ENCODE peak calls at places on chromosomes 4 and X, in six cellular contexts. D is IMR-90, Q is neuronal stem cell, J is H1, Y is mesenchymal stem cell, B is H9. O is an unnamed sample.

GRCh38 chr4:53563824-53564223 is 27.5 kb downstream of the LNX1 start:
- DNase-seq in D (peak), J (no peak), B (no peak), Y (peak), Q (no peak), O (no peak)

GRCh38 chr4:85414972-85415371 is 60.0 kb upstream of the ARHGAP24 start:
- DNase-seq in J (no peak), Y (no peak), D (no peak), Q (no peak), B (no peak), O (no peak)

GRCh38 chr4:24808261-24808660 is 12.9 kb downstream of the SOD3 start:
- DNase-seq in Y (no peak), Q (no peak), B (no peak), J (no peak), D (no peak), O (no peak)

GRCh38 chr4:140242357-140243284 is 88.6 kb upstream of the MAML3 start:
- DNase-seq in Q (no peak), B (no peak), J (no peak), D (no peak), Y (no peak), O (no peak)

GRCh38 chr4:104907074-104907649 is 239.5 kb upstream of the TET2 start:
- DNase-seq in D (no peak), Q (no peak), B (no peak), Y (no peak), J (no peak), O (no peak)

GRCh38 chr4:119300072-119300387 is 21.9 kb downstream of the FABP2 start:
- DNase-seq in B (no peak), D (peak), J (no peak), Q (no peak), Y (peak), O (peak)

GRCh38 chr4:55029838-55030503 is 95.4 kb downstream of the KDR start:
- DNase-seq in D (no peak), Q (peak), B (no peak), J (no peak), Y (no peak), O (no peak)

GRCh38 chr4:112840061-112840460 is 203.1 kb downstream of the LARP7 start:
- DNase-seq in D (peak), Y (peak), B (no peak), Q (no peak), J (no peak), O (no peak)

GRCh38 chrX:74458738-74459137 is 37.4 kb downstream of the SLC16A2 start:
- DNase-seq in Q (no peak), J (no peak), Y (peak), B (no peak), D (peak), O (no peak)

GRCh38 chr4:186193851-186194250 is 2.5 kb downstream of the CYP4V2 start:
- DNase-seq in D (no peak), J (no peak), Y (no peak), B (no peak), Q (no peak), O (no peak)

GRCh38 chr4:83489711-83490326 is 4.9 kb upstream of the ABRAXAS1 start:
- DNase-seq in J (no peak), D (no peak), B (peak), Q (no peak), Y (no peak), O (no peak)

GRCh38 chr4:83486457-83487129 is 1.7 kb upstream of the ABRAXAS1 start:
- DNase-seq in Q (no peak), J (no peak), Y (no peak), D (no peak), B (no peak), O (no peak)

DNA sequence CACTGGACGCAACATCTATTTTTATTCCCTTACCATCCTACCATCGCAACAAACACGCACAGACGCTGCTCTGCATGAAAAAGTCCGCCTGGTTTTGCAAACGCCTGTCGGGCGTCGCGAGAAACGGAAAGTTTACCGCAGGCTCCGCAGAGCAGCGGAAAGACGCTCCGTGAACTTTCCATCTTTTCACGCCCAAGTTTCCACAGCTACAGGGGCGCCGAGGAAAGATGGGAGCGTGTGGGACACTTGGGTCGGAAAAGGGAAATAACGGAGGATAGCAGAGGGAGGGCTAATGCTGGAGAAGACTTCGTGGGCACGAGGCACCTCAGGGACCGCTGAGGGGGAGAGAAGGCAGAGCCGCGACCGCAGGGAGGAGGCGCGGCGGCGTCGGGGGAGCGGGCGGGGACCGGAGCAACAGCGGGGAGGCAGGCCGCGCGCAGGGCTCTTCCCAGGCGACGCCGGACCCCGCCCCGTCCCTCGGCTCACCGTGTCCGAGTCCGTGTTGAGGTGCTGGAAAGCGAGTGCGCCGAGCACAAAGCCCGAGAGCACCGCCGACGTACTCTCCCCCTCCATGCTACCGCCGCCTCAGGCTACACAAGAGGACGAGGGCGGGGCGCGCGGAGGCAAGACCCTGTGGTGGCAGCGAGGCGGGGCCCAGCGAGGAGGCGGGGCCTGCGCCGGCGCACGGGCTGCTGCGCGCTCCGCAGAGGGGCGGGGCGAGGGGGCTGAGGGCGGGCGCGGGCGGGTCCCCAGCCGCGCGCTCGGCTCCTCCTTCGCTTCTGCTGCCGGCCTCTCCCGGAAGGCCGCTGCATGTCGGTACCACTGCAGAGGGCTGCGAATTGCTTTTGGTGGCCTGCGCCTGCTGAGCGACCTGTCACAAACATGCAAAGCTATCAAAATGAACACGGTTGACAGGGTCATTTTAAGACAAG is at the start of gene ABRAXAS1:
- DNase-seq in Q (peak), D (peak), B (peak), Y (peak), J (peak), O (peak)
- H3K23ac ChIP-seq in Q (peak), D (peak), B (no peak), Y (peak), J (no peak), O (no peak)

GRCh38 chr4:125749354-125749753 is 434.6 kb downstream of the FAT4 start:
- DNase-seq in J (no peak), D (no peak), Y (no peak), Q (no peak), B (no peak), O (no peak)

GRCh38 chr4:125750399-125750798 is 435.6 kb downstream of the FAT4 start:
- DNase-seq in Y (no peak), D (peak), J (no peak), B (no peak), Q (no peak), O (no peak)

GRCh38 chr4:125750827-125751466 is 436.2 kb downstream of the FAT4 start:
- DNase-seq in B (peak), Q (peak), Y (peak), J (peak), D (peak), O (peak)
- H2AK5ac ChIP-seq in B (no peak), Q (no peak), Y (no peak), J (no peak), D (no peak), O (no peak)

DNA sequence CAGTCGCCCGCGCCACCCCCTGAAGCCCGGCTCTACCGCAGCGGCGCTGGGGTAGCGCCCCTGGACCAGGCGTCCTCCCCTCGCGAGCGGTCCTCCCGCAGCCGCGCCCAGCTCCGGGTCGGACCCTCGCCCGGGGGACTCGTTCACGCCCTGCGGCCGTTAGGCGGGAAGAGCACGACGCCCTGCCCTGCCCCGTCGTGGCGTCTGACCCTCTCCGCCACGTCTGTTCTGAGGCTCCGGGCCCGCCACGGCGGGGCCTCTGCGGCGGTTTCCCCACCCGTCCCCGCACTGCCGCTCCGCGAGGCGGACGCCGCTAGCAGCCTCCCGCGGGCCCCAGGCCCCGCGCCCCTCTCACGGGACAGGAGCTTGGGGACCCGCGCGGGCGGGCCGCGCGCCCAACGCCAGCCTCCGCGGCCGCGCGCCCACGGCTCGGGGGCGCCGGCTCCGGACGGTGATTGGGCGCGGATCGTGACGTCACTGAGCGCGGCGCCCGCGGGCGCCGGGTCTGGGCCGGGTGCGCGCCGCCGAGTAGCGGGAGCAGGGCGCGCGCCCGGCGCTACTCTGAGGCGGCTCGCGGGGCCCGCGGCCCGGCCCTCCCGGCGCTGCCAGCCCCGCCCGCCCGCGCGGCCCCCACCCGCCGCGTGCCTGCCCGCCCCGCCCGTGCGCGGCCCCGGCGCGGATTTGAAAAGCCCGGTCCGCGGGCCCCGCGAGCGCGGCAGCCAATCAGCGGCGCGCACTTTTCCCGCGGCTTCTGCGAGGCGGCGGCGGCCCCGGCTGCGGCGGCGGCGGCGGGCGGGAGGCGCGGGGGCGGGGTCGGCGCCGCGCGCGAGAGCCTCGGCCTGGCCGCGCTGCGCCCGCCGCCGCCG is at the start of gene NSD2:
- DNase-seq in Y (peak), Q (peak), J (no peak), D (peak), B (peak), O (peak)
- H3K18ac ChIP-seq in Y (peak), Q (peak), J (peak), D (peak), B (peak), O (peak)

DNA sequence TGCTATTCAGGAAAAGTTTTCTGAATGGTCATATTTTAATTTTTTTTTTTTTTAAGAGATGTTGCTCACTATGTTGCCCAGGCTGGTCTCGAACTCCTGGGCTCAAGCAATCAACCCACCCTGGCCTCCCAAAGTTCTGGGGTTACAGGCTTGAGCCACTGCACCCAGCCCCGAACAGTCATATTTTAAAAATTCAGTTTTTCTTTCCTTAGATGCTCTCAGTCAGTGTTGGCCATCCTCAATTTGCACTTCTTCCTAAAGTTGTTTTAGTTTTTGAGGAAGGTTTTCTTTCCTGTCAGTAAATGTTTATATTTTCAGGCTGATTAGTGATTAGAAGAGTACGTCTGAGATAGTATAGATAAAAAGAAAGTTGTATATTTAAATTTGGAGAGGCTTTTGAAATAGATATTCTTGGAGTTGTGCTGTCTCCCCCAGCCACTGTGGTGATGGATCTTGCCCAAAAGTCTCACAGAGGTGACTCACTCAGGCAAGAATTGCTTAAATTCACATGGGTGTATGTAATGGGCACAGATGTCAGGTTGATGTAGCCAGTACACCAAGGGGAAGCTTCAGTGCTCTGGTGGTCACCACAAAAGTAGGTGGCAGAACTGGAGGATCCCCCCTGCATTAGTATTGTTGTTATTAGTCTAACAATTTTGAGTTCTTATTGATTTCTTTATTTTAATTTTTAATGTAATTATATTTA is 72.2 kb upstream of the ELOVL6 start:
- DNase-seq in J (no peak), B (no peak), Y (peak), D (peak), Q (no peak), O (no peak)
- H3K23ac ChIP-seq in J (no peak), B (no peak), Y (no peak), D (no peak), Q (no peak), O (no peak)

DNA sequence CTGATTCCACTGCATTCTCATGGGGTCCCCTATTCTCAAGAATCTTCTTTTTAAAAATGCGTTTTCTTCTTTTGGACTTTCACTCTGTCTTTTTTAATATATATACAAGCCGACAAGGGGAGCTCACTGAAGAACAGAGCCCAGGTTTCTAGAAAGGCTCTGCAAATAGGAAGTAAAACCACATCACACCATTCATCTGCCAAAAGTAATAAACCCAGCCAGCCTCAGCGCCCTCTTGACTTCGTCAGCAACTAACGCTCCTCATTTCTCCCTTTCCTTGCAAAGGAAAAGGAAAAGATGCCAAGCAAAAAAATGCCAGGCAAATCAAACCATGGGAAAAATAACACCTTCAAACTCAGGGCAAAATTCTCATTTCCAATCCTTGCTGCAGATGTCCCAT is 136.4 kb downstream of the HHIP start:
- DNase-seq in B (no peak), Q (no peak), J (no peak), D (no peak), Y (no peak), O (no peak)
- H2AK5ac ChIP-seq in B (no peak), Q (no peak), J (no peak), D (no peak), Y (no peak), O (no peak)

GRCh38 chr4:102500371-102501175 is 586 bp upstream of the NFKB1 start:
- DNase-seq in J (no peak), Y (peak), Q (peak), D (peak), B (peak), O (peak)

GRCh38 chr4:102503301-102503746 is 2.2 kb downstream of the NFKB1 start:
- DNase-seq in Q (no peak), B (no peak), D (no peak), J (no peak), Y (no peak), O (no peak)

GRCh38 chr4:102501176-102501634 is at the start of gene NFKB1:
- DNase-seq in B (peak), Q (peak), Y (peak), J (no peak), D (peak), O (peak)

GRCh38 chr4:102503831-102504786 is 3.0 kb downstream of the NFKB1 start:
- DNase-seq in Q (no peak), D (no peak), Y (peak), J (no peak), B (no peak), O (no peak)

DNA sequence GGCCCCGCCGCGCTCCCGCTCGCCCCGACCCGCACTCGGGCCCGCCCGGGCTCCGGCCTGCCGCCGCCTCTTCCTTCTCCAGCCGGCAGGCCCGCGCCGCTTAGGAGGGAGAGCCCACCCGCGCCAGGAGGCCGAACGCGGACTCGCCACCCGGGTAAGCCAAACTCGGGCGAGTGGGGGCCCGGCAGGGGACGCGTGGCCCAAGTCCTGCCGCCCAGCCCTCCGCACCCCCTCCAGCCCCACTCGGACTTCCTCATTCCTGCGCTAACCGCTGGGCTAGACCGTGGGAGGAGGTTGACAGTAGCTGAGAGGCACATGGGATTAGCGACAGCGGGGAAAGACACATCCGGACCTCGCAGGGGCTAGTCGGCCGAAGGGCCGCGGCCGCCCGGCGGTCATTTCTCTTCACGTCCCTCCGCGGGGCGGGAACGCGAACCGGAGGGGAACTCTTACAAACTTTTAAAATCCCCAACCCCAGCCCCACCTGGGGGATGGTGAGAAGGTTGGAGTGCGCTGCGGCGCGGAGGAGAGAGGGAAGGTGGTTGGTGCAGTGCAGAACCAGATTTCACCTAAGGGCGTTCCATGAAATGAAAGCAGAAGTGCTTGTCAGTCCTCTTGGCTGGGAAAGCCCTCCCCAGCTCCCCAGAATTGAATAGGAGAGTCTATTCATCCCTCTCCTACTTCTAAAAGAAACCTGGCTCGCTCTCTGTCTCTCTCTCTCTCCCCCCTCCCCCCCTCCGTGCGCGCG is 650 bp downstream of the NFKB1 start:
- DNase-seq in B (peak), Q (peak), J (no peak), Y (peak), D (peak), O (peak)
- H3K18ac ChIP-seq in B (peak), Q (peak), J (peak), Y (peak), D (peak), O (peak)

O was measured in trophoblast cell.